ENCODE peak calls at places on chromosomes 12 and 14, in five cellular contexts. One of them, this sample, is unnamed.

GRCh38 chr12:5648692-5649338 is 216.9 kb downstream of the NTF3 start:
- DNase-seq in suprapubic skin: no peak
- DNase-seq in sigmoid colon: no peak
- DNase-seq in stomach: no peak
- DNase-seq in H1: peak; percentile 43
- DNase-seq in this sample: peak; percentile 29

GRCh38 chr14:72013606-72014129 is 81.4 kb downstream of the RGS6 start:
- DNase-seq in suprapubic skin: no peak
- DNase-seq in sigmoid colon: no peak
- DNase-seq in stomach: no peak
- DNase-seq in H1: no peak
- DNase-seq in this sample: no peak

GRCh38 chr14:56005580-56006053 is 112.6 kb upstream of the PELI2 start:
- DNase-seq in suprapubic skin: no peak
- DNase-seq in sigmoid colon: no peak
- DNase-seq in stomach: no peak
- DNase-seq in H1: no peak
- DNase-seq in this sample: no peak

GRCh38 chr14:44701563-44702263 is 194.6 kb upstream of the FSCB start:
- DNase-seq in suprapubic skin: no peak
- DNase-seq in sigmoid colon: no peak
- DNase-seq in stomach: no peak
- DNase-seq in H1: no peak
- DNase-seq in this sample: no peak

GRCh38 chr14:49961270-49962222 is 68.7 kb downstream of the ARF6 start:
- DNase-seq in suprapubic skin: no peak
- DNase-seq in sigmoid colon: no peak
- DNase-seq in stomach: no peak
- DNase-seq in H1: no peak
- DNase-seq in this sample: no peak

GRCh38 chr12:56040151-56040550 is 1.6 kb upstream of the RPS26 start:
- DNase-seq in suprapubic skin: no peak
- DNase-seq in sigmoid colon: no peak
- DNase-seq in stomach: no peak
- DNase-seq in H1: no peak
- DNase-seq in this sample: no peak

GRCh38 chr12:83318386-83318971 is 631.8 kb downstream of the TMTC2 start:
- DNase-seq in suprapubic skin: no peak
- DNase-seq in sigmoid colon: no peak
- DNase-seq in stomach: no peak
- DNase-seq in H1: no peak
- DNase-seq in this sample: no peak

GRCh38 chr12:116495260-116495659 is 63.9 kb upstream of the MAP1LC3B2 start:
- DNase-seq in suprapubic skin: no peak
- DNase-seq in sigmoid colon: no peak
- DNase-seq in stomach: peak; percentile 34
- DNase-seq in H1: no peak
- DNase-seq in this sample: no peak

GRCh38 chr14:57692671-57693070 is 173.2 kb downstream of the SLC35F4 start:
- DNase-seq in suprapubic skin: no peak
- DNase-seq in sigmoid colon: no peak
- DNase-seq in stomach: no peak
- DNase-seq in H1: no peak
- DNase-seq in this sample: no peak

GRCh38 chr12:100404769-100405407 is 48.0 kb downstream of the SLC17A8 start:
- DNase-seq in suprapubic skin: no peak
- DNase-seq in sigmoid colon: no peak
- DNase-seq in stomach: peak; percentile 34
- DNase-seq in H1: peak; percentile 70
- DNase-seq in this sample: no peak

GRCh38 chr14:101588286-101588975 is 27.1 kb downstream of the DIO3 start:
- DNase-seq in suprapubic skin: no peak
- DNase-seq in sigmoid colon: no peak
- DNase-seq in stomach: no peak
- DNase-seq in H1: no peak
- DNase-seq in this sample: no peak

GRCh38 chr12:43066471-43066870 is 476.9 kb upstream of the PRICKLE1 start:
- DNase-seq in suprapubic skin: no peak
- DNase-seq in sigmoid colon: no peak
- DNase-seq in stomach: no peak
- DNase-seq in H1: no peak
- DNase-seq in this sample: no peak

GRCh38 chr12:26636710-26637328 is 196.2 kb downstream of the ITPR2 start:
- DNase-seq in suprapubic skin: no peak
- DNase-seq in sigmoid colon: no peak
- DNase-seq in stomach: no peak
- DNase-seq in H1: no peak
- DNase-seq in this sample: no peak

GRCh38 chr12:115232455-115233156 is 548.6 kb upstream of the TBX3 start:
- DNase-seq in suprapubic skin: no peak
- DNase-seq in sigmoid colon: no peak
- DNase-seq in stomach: no peak
- DNase-seq in H1: no peak
- DNase-seq in this sample: no peak

GRCh38 chr14:52950898-52951729 is at the start of gene FERMT2:
- DNase-seq in suprapubic skin: peak; percentile 89
- DNase-seq in sigmoid colon: peak; percentile 96
- DNase-seq in stomach: peak; percentile 86
- DNase-seq in H1: no peak
- DNase-seq in this sample: peak; percentile 78

GRCh38 chr14:74973003-74973614 is 17.7 kb upstream of the PGF start:
- DNase-seq in suprapubic skin: no peak
- DNase-seq in sigmoid colon: peak; percentile 80
- DNase-seq in stomach: no peak
- DNase-seq in H1: no peak
- DNase-seq in this sample: no peak

GRCh38 chr12:11649413-11650278 is at the start of gene ETV6:
- DNase-seq in suprapubic skin: peak; percentile 73
- DNase-seq in sigmoid colon: peak; percentile 88
- DNase-seq in stomach: peak; percentile 73
- DNase-seq in H1: no peak
- DNase-seq in this sample: peak; percentile 74

GRCh38 chr14:33914676-33915516 is 36.0 kb downstream of the EGLN3 start:
- DNase-seq in suprapubic skin: no peak
- DNase-seq in sigmoid colon: no peak
- DNase-seq in stomach: peak; percentile 33
- DNase-seq in H1: no peak
- DNase-seq in this sample: no peak

GRCh38 chr14:99270491-99271287 is 1.3 kb downstream of the BCL11B start:
- DNase-seq in suprapubic skin: peak; percentile 71
- DNase-seq in sigmoid colon: no peak
- DNase-seq in stomach: no peak
- DNase-seq in H1: no peak
- DNase-seq in this sample: no peak

GRCh38 chr14:88245321-88245720 is 77.7 kb downstream of the KCNK10 start:
- DNase-seq in suprapubic skin: no peak
- DNase-seq in sigmoid colon: no peak
- DNase-seq in stomach: no peak
- DNase-seq in H1: no peak
- DNase-seq in this sample: no peak

GRCh38 chr12:91361864-91362263 is 179.2 kb upstream of the DCN start:
- DNase-seq in suprapubic skin: no peak
- DNase-seq in sigmoid colon: no peak
- DNase-seq in stomach: no peak
- DNase-seq in H1: no peak
- DNase-seq in this sample: no peak

GRCh38 chr12:86660488-86661171 is 404.4 kb upstream of the MGAT4C start:
- DNase-seq in suprapubic skin: no peak
- DNase-seq in sigmoid colon: no peak
- DNase-seq in stomach: no peak
- DNase-seq in H1: no peak
- DNase-seq in this sample: no peak

GRCh38 chr12:86666311-86666710 is 410.1 kb upstream of the MGAT4C start:
- DNase-seq in suprapubic skin: no peak
- DNase-seq in sigmoid colon: no peak
- DNase-seq in stomach: no peak
- DNase-seq in H1: no peak
- DNase-seq in this sample: no peak

GRCh38 chr12:86662464-86662863 is 406.3 kb upstream of the MGAT4C start:
- DNase-seq in suprapubic skin: no peak
- DNase-seq in sigmoid colon: no peak
- DNase-seq in stomach: no peak
- DNase-seq in H1: no peak
- DNase-seq in this sample: no peak

GRCh38 chr12:86663173-86663572 is 407.0 kb upstream of the MGAT4C start:
- DNase-seq in suprapubic skin: no peak
- DNase-seq in sigmoid colon: no peak
- DNase-seq in stomach: no peak
- DNase-seq in H1: no peak
- DNase-seq in this sample: no peak

DNA sequence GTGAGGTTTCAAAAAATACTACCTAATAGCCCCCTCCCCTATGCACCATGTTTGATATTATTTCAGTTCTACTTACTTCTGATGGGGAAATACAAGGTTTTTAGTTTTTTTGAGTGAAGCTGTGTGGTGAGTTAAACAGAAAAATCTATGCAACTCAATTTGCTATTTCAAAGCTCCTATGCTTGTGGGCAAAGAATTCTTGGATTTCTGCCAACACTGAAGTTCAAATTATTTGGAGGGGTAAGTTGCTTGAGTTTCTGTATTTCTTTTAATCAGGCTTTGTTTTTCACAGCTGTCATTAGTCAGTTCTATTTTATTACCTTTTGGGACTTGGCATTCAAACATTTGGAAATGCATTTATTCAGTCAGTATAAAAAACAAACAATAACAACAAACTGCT is 407.5 kb upstream of the MGAT4C start:
- DNase-seq in suprapubic skin: no peak
- DNase-seq in sigmoid colon: no peak
- DNase-seq in stomach: no peak
- DNase-seq in H1: no peak
- DNase-seq in this sample: no peak
- H3K4me1 ChIP-seq in suprapubic skin: no peaks in the 10 kb centered on the region
- H3K4me1 ChIP-seq in sigmoid colon: no peaks in the 10 kb centered on the region
- H3K4me1 ChIP-seq in stomach: no peaks in the 10 kb centered on the region
- H3K4me1 ChIP-seq in H1: no peaks in the 10 kb centered on the region
- H3K4me1 ChIP-seq in this sample: no peaks in the 10 kb centered on the region

GRCh38 chr12:31324116-31324844 is 1.7 kb downstream of the SINHCAF start:
- DNase-seq in suprapubic skin: peak; percentile 79
- DNase-seq in sigmoid colon: peak; percentile 86
- DNase-seq in stomach: peak; percentile 83
- DNase-seq in H1: no peak
- DNase-seq in this sample: peak; percentile 31
- TF ChIP-seq EP300 in suprapubic skin: no peak
- TF ChIP-seq EP300 in sigmoid colon: no peak
- TF ChIP-seq EP300 in stomach: no peak
- TF ChIP-seq EP300 in H1: no peak
- TF ChIP-seq EP300 in this sample: no peak

DNA sequence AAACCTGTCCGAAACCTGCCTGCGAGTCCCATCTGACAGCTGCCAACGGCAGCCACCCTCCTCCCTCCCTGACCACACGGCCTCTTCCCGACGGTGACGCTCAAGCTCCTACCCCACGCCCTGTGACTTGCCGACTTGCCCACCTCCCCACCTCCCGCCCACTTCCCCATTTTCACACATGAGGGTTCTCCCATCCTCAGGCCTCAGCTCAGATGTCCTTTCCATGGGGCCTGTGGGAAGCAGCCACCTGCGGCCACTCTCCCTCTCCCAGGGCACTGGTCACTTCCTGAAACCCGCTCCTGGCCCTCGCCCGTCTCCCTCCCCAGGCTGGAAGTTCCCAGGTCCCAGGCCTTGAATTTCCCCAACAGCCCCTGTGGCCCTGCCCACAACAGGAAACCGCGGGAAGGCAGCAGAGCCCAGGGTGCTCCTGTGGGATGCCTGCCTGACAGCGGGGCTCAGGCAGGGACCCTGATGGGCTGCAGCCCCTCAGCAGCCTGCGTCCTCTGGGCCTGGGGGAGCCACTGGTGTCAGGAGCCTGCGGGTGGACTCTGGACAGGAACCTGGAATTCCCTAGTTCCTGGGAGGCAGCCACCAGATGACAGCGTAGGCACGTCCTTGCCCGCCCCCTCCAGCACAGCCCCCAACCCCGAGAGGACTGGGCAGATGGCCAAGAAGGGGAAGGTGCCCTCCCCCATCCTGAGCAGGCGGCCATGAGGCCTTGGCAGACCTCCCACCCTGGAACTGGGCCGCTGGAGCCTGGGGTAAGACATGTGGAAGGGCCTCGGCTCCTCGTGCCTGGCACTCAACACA is 60.6 kb upstream of the FBRSL1 start:
- DNase-seq in suprapubic skin: no peak
- DNase-seq in sigmoid colon: no peak
- DNase-seq in stomach: peak; percentile 38
- DNase-seq in H1: no peak
- DNase-seq in this sample: no peak
- H3K4me1 ChIP-seq in suprapubic skin: peaks cover 47% of the 10 kb centered on the region
- H3K4me1 ChIP-seq in sigmoid colon: no peaks in the 10 kb centered on the region
- H3K4me1 ChIP-seq in stomach: peaks cover 40% of the 10 kb centered on the region
- H3K4me1 ChIP-seq in H1: peaks cover 25% of the 10 kb centered on the region
- H3K4me1 ChIP-seq in this sample: peaks cover 23% of the 10 kb centered on the region

GRCh38 chr12:7995266-7995963 is 37.1 kb upstream of the FOXJ2 start:
- DNase-seq in suprapubic skin: peak; percentile 91
- DNase-seq in sigmoid colon: peak; percentile 92
- DNase-seq in stomach: peak; percentile 73
- DNase-seq in H1: peak; percentile 38
- DNase-seq in this sample: peak; percentile 70
- TF ChIP-seq EP300 in suprapubic skin: no peak
- TF ChIP-seq EP300 in sigmoid colon: no peak
- TF ChIP-seq EP300 in stomach: no peak
- TF ChIP-seq EP300 in H1: no peak
- TF ChIP-seq EP300 in this sample: peak; percentile 66

GRCh38 chr14:35506927-35507326 is 27.0 kb upstream of the INSM2 start:
- DNase-seq in suprapubic skin: no peak
- DNase-seq in sigmoid colon: no peak
- DNase-seq in stomach: no peak
- DNase-seq in H1: no peak
- DNase-seq in this sample: no peak
- H3K4me1 ChIP-seq in suprapubic skin: no peaks in the 10 kb centered on the region
- H3K4me1 ChIP-seq in sigmoid colon: no peaks in the 10 kb centered on the region
- H3K4me1 ChIP-seq in stomach: no peaks in the 10 kb centered on the region
- H3K4me1 ChIP-seq in H1: no peaks in the 10 kb centered on the region
- H3K4me1 ChIP-seq in this sample: no peaks in the 10 kb centered on the region

DNA sequence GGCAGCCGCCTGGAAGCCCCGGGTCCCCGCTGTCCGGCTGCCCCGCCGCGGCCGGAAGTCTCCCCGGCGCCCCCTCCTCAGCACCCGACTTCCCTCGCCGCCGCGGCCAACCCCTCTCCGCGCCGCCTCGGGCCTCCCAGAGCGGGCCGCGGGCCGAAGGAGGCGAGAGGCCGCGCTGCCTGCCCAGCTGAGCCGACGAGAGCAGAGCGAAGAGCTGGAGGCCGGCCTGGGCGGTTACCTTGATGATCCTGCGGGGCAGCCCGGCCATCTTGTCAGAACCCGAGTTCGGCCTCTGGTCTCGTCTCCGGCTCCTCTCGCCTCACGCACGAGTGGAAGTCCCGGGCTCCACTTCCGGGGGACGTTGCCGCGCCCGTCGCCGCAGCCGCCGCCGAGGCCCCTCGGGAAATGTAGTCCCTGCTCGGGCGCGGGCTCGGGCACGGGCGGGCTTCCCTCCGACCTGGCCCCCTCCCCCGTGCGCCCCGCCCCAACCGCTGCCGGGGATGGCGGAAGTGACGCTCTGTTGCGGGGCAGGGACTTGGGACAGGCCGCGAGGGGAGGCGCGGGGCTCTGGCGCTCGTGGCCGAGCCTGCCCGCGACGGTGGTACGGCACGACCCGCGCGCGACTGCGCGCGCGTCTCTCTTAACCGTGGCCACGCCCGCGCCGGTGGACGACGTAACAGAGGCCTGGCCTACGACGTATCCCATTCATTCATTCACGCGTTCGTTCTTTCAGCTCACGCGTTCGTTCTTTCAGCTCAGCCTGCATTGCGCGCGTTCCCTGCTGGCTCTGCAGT is at the start of gene UBE2N:
- DNase-seq in suprapubic skin: peak; percentile 98
- DNase-seq in sigmoid colon: peak; percentile 97
- DNase-seq in stomach: peak; percentile 96
- DNase-seq in H1: peak; percentile 70
- DNase-seq in this sample: peak; percentile 86
- TF ChIP-seq EP300 in suprapubic skin: no peak
- TF ChIP-seq EP300 in sigmoid colon: no peak
- TF ChIP-seq EP300 in stomach: no peak
- TF ChIP-seq EP300 in H1: no peak
- TF ChIP-seq EP300 in this sample: no peak

This sample was measured in tibial nerve.